ENCODE peak calls at places on chromosomes 2 and 18, in seven cellular contexts. V is Calu3, N is mucosa of descending colon, O is SK-N-SH, I is H9, F is cardiac fibroblast, B is dorsolateral prefrontal cortex. X is an unnamed sample.

GRCh38 chr2:71466301-71467179 is 13.2 kb downstream of the DYSF start:
- DNase-seq in V (peak), N (no peak), O (peak), I (peak), F (peak), B (no peak), X (no peak)

GRCh38 chr2:18432999-18433398 is 127.5 kb downstream of the RDH14 start:
- DNase-seq in V (no peak), N (no peak), O (no peak), I (no peak), F (no peak), B (no peak), X (no peak)

GRCh38 chr2:190765386-190766173 is 115.0 kb upstream of the GLS start:
- DNase-seq in V (no peak), N (no peak), O (peak), I (no peak), F (peak), B (no peak), X (peak)

GRCh38 chr2:31788273-31788672 is 207.5 kb upstream of the SRD5A2 start:
- DNase-seq in V (no peak), N (no peak), O (no peak), I (no peak), F (no peak), B (no peak), X (no peak)

GRCh38 chr2:70367722-70368323 is 66.0 kb upstream of the FAM136A start:
- DNase-seq in V (peak), N (peak), O (no peak), I (peak), F (peak), B (no peak), X (no peak)

GRCh38 chr2:195656131-195656858 is 731 bp upstream of the SLC39A10 start:
- DNase-seq in V (no peak), N (no peak), O (peak), I (no peak), F (no peak), B (no peak), X (no peak)

GRCh38 chr2:74489906-74490305 is 7.0 kb downstream of the TTC31 start:
- DNase-seq in V (no peak), N (peak), O (no peak), I (no peak), F (no peak), B (no peak), X (no peak)

GRCh38 chr2:112993831-112994230 is 11.4 kb upstream of the IL36A start:
- DNase-seq in V (no peak), N (no peak), O (no peak), I (no peak), F (no peak), B (no peak), X (no peak)

GRCh38 chr2:113156278-113157107 is 17.3 kb upstream of the PSD4 start:
- DNase-seq in V (peak), N (no peak), O (no peak), I (peak), F (no peak), B (no peak), X (no peak)

GRCh38 chr2:208179028-208179609 is 10.7 kb downstream of the C2orf80 start:
- DNase-seq in V (peak), N (no peak), O (no peak), I (no peak), F (no peak), B (no peak), X (no peak)

GRCh38 chr2:127007652-127008051 is 99.3 kb downstream of the BIN1 start:
- DNase-seq in V (no peak), N (no peak), O (no peak), I (no peak), F (peak), B (no peak), X (peak)

GRCh38 chr2:15818186-15818795 is 122.1 kb upstream of the MYCN start:
- DNase-seq in V (no peak), N (no peak), O (no peak), I (no peak), F (no peak), B (no peak), X (no peak)

GRCh38 chr18:55763298-55763697 is 175.3 kb upstream of the TCF4 start:
- DNase-seq in V (peak), N (no peak), O (no peak), I (no peak), F (peak), B (no peak), X (no peak)

GRCh38 chr2:235541838-235542549 is 48.2 kb downstream of the AGAP1 start:
- DNase-seq in V (no peak), N (peak), O (no peak), I (no peak), F (no peak), B (no peak), X (no peak)

GRCh38 chr2:65062843-65063242 is 6.6 kb downstream of the CEP68 start:
- DNase-seq in V (no peak), N (no peak), O (no peak), I (no peak), F (peak), B (no peak), X (no peak)

GRCh38 chr2:215290980-215291599 is 20.8 kb upstream of the ATIC start:
- DNase-seq in V (no peak), N (no peak), O (peak), I (no peak), F (peak), B (no peak), X (no peak)

GRCh38 chr18:48711651-48712486 is 173.0 kb downstream of the CTIF start:
- DNase-seq in V (peak), N (no peak), O (peak), I (peak), F (peak), B (peak), X (no peak)
- TF ChIP-seq CTCF in V (peak), N (no peak), O (peak), I (peak), F (peak), B (peak), X (peak)

GRCh38 chr2:43219383-43220228 is 6.8 kb downstream of the ZFP36L2 start:
- DNase-seq in V (peak), N (peak), O (peak), I (peak), F (peak), B (no peak), X (no peak)

GRCh38 chr2:43218550-43219382 is 7.6 kb downstream of the ZFP36L2 start:
- DNase-seq in V (peak), N (peak), O (no peak), I (peak), F (peak), B (no peak), X (no peak)

GRCh38 chr2:43221660-43222471 is 4.5 kb downstream of the ZFP36L2 start:
- DNase-seq in V (peak), N (peak), O (peak), I (peak), F (peak), B (peak), X (peak)

GRCh38 chr2:43220982-43221659 is 5.3 kb downstream of the ZFP36L2 start:
- DNase-seq in V (peak), N (peak), O (peak), I (peak), F (peak), B (no peak), X (peak)

GRCh38 chr2:43220229-43220981 is 6.0 kb downstream of the ZFP36L2 start:
- DNase-seq in V (no peak), N (no peak), O (no peak), I (no peak), F (peak), B (no peak), X (no peak)
- TF ChIP-seq CTCF in V (no peak), N (no peak), O (no peak), I (no peak), F (no peak), B (no peak), X (no peak)

DNA sequence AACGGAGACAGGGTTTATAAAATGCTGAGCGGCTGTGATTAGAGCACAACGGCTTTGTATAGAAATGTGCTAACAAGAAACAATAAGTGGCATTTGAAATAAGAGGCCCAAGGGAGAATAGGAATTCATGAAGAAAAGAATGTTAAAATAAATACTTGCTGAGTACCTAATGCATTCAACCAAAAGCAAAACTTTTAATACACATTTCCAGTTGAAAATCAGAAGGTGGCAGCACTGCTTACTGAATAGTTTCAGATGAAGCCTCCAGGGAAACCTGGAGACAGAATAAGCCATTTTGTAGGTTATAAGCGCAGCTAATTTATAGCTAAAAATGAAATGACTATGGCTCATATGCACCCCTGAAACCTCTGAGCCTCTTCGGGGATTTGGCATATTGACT is 286.6 kb downstream of the DPP10 start:
- DNase-seq in V (no peak), N (no peak), O (no peak), I (no peak), F (no peak), B (no peak), X (no peak)
- TF ChIP-seq CTCF in V (no peak), N (no peak), O (peak), I (peak), F (no peak), B (peak), X (no peak)

GRCh38 chr18:2590303-2590702 is 18.9 kb downstream of the NDC80 start:
- DNase-seq in V (no peak), N (no peak), O (no peak), I (no peak), F (no peak), B (no peak), X (no peak)
- TF ChIP-seq CTCF in V (no peak), N (no peak), O (no peak), I (no peak), F (no peak), B (no peak), X (no peak)

GRCh38 chr2:173571887-173572680 is 217.4 kb downstream of the CDCA7 start:
- DNase-seq in V (no peak), N (no peak), O (no peak), I (no peak), F (no peak), B (no peak), X (no peak)

GRCh38 chr2:173572848-173573247 is 218.2 kb downstream of the CDCA7 start:
- DNase-seq in V (no peak), N (no peak), O (no peak), I (no peak), F (no peak), B (no peak), X (no peak)

GRCh38 chr2:173571021-173571821 is 216.5 kb downstream of the CDCA7 start:
- DNase-seq in V (peak), N (no peak), O (peak), I (no peak), F (peak), B (no peak), X (no peak)

DNA sequence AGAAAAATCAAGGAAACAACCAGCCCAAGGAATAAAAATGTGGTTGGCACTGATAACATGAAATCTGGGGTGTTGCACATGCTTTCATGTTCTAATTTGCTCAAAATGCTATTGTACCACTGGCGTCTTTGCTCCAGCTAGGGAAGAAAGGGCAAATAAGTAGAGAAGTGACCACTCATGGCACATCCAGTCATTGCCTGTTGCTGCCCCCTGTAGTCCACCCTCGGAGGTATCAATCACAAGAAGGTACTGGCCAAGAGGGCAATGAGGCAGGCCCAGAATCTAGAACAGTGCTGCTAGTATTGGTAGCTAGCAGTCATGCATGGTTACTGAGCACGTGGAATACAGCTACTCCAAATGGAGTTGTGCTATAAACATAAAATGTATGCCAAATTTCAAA is 213.4 kb downstream of the CDCA7 start:
- DNase-seq in V (peak), N (peak), O (peak), I (peak), F (peak), B (no peak), X (no peak)
- TF ChIP-seq CTCF in V (peak), N (no peak), O (peak), I (peak), F (peak), B (no peak), X (peak)